ENCODE peak calls at places on chromosomes 7 and 10, in ten cellular contexts. R is lung microvascular endothelial cell; U is NCI-H226; V is M059J; D is ACHN; G is Right ventricle myocardium superior; P is naive thymus-derived CD8-positive, alpha-beta T cell; E is naive B cell; Y is neural crest cell; C is stimulated activated CD8-positive, alpha-beta memory T cell treated with anti-CD3 and anti-CD28 coated beads, Interleukin-12 subunit alpha, Interleukin-12 subunit beta, amount 100 ng/mL, for 1 hour. W is an unnamed sample.

GRCh38 chr7:131629203-131629871 is 72.9 kb upstream of the PODXL start:
- DNase-seq in P (no peak), U (peak), G (no peak), Y (no peak), E (no peak), D (peak), R (peak), V (peak), C (no peak), W (no peak)

GRCh38 chr7:110309941-110310340 is 781.0 kb upstream of the LRRN3 start:
- DNase-seq in D (no peak), C (no peak), G (no peak), R (no peak), P (no peak), Y (no peak), E (no peak), V (no peak), U (no peak), W (no peak)

GRCh38 chr7:100692578-100692961 is 1.5 kb downstream of the GIGYF1 start:
- DNase-seq in P (no peak), U (no peak), D (no peak), R (no peak), Y (no peak), C (no peak), G (no peak), V (no peak), E (no peak), W (no peak)

GRCh38 chr7:132097550-132098134 is 478.6 kb downstream of the PLXNA4 start:
- DNase-seq in D (no peak), U (no peak), G (no peak), V (no peak), Y (no peak), E (no peak), R (no peak), C (no peak), P (no peak), W (no peak)

GRCh38 chr7:128380807-128381130 is 19.3 kb upstream of the PRRT4 start:
- DNase-seq in G (no peak), Y (no peak), R (no peak), C (no peak), U (no peak), V (no peak), P (no peak), E (no peak), D (no peak), W (no peak)

GRCh38 chr7:50869108-50869716 is 86.5 kb upstream of the GRB10 start:
- DNase-seq in R (peak), P (no peak), Y (no peak), D (peak), U (peak), E (no peak), G (no peak), V (peak), C (no peak), W (no peak)

GRCh38 chr10:27500886-27501285 is 3.2 kb upstream of the RAB18 start:
- DNase-seq in G (no peak), E (no peak), Y (no peak), D (no peak), R (no peak), P (no peak), C (no peak), V (no peak), U (no peak), W (no peak)

GRCh38 chr10:97842658-97843295 is 6.9 kb upstream of the GOLGA7B start:
- DNase-seq in G (no peak), V (peak), P (no peak), U (no peak), R (no peak), D (no peak), C (no peak), E (no peak), Y (no peak), W (no peak)

GRCh38 chr10:3780056-3780765 is 4.8 kb downstream of the KLF6 start:
- DNase-seq in C (no peak), G (no peak), E (no peak), D (peak), R (peak), U (no peak), V (peak), Y (no peak), P (no peak), W (no peak)

GRCh38 chr7:17320642-17321041 is 22.2 kb downstream of the AHR start:
- DNase-seq in Y (no peak), V (no peak), E (no peak), G (no peak), P (no peak), C (no peak), R (peak), D (peak), U (no peak), W (no peak)

W was measured in NT2/D1.